ENCODE peak calls at places on chromosomes 11 and 22, in eight cellular contexts. A is psoas muscle; U is IMR-90; W is upper lobe of right lung; N is ACHN; X is stimulated activated CD4-positive, alpha-beta T cell treated with anti-CD3 and anti-CD28 coated beads, Interleukin-12 subunit alpha, Interleukin-12 subunit beta, amount 100 ng/mL, for 24 hours; M is activated naive CD8-positive, alpha-beta T cell treated with anti-CD3 and anti-CD28 coated beads, Interleukin-2, amount 10 ng/mL, durations not matched to agents 7 days and 5 days; Y is colonic mucosa. L is an unnamed sample.

GRCh38 chr22:38292694-38293093 is 19.9 kb upstream of the TMEM184B start:
- DNase-seq in A (no peak), U (no peak), W (no peak), N (no peak), X (no peak), M (no peak), Y (no peak), L (no peak)

GRCh38 chr22:23832226-23833016 is 6.4 kb downstream of the DERL3 start:
- DNase-seq in A (no peak), U (no peak), W (peak), N (no peak), X (no peak), M (peak), Y (no peak), L (no peak)

GRCh38 chr11:440065-441042 is 1.5 kb downstream of the ANO9 start:
- DNase-seq in A (no peak), U (no peak), W (no peak), N (no peak), X (no peak), M (no peak), Y (peak), L (no peak)

GRCh38 chr11:12053606-12054361 is 45.4 kb upstream of the DKK3 start:
- DNase-seq in A (no peak), U (peak), W (no peak), N (no peak), X (no peak), M (no peak), Y (no peak), L (no peak)

GRCh38 chr22:36486619-36487384 is 5.4 kb upstream of the TXN2 start:
- DNase-seq in A (no peak), U (peak), W (no peak), N (peak), X (no peak), M (no peak), Y (peak), L (no peak)

GRCh38 chr11:16841481-16841880 is 103.0 kb downstream of the C11orf58 start:
- DNase-seq in A (no peak), U (no peak), W (no peak), N (peak), X (no peak), M (no peak), Y (no peak), L (no peak)

GRCh38 chr11:122741613-122742012 is 86.1 kb downstream of the UBASH3B start:
- DNase-seq in A (peak), U (peak), W (no peak), N (no peak), X (no peak), M (no peak), Y (no peak), L (no peak)

GRCh38 chr11:32307449-32307848 is 127.9 kb downstream of the WT1 start:
- DNase-seq in A (no peak), U (no peak), W (no peak), N (no peak), X (no peak), M (no peak), Y (no peak), L (no peak)

GRCh38 chr22:41360126-41360525 is 21.6 kb upstream of the TEF start:
- DNase-seq in A (no peak), U (no peak), W (no peak), N (no peak), X (no peak), M (no peak), Y (no peak), L (no peak)

GRCh38 chr22:38750638-38751037 is 5.2 kb downstream of the SUN2 start:
- DNase-seq in A (no peak), U (no peak), W (no peak), N (no peak), X (no peak), M (no peak), Y (no peak), L (no peak)

GRCh38 chr11:4664791-4665190 is 21.0 kb downstream of the OR51E1 start:
- DNase-seq in A (no peak), U (peak), W (no peak), N (no peak), X (no peak), M (no peak), Y (no peak), L (no peak)

GRCh38 chr22:23777776-23778575 is 5.3 kb downstream of the MMP11 start:
- DNase-seq in A (no peak), U (peak), W (no peak), N (no peak), X (no peak), M (no peak), Y (no peak), L (no peak)

GRCh38 chr11:34256591-34256990 is 101.2 kb downstream of the ABTB2 start:
- DNase-seq in A (no peak), U (no peak), W (no peak), N (no peak), X (no peak), M (no peak), Y (no peak), L (no peak)

GRCh38 chr11:22163394-22163797 is 29.5 kb upstream of the ANO5 start:
- DNase-seq in A (no peak), U (no peak), W (peak), N (no peak), X (no peak), M (no peak), Y (no peak), L (no peak)

GRCh38 chr22:17726561-17727243 is 47.6 kb downstream of the BID start:
- DNase-seq in A (no peak), U (peak), W (no peak), N (no peak), X (no peak), M (no peak), Y (no peak), L (no peak)

GRCh38 chr11:72838691-72839305 is 24.6 kb downstream of the ATG16L2 start:
- DNase-seq in A (no peak), U (peak), W (no peak), N (no peak), X (no peak), M (no peak), Y (no peak), L (no peak)

GRCh38 chr22:22931557-22932270 is 44.1 kb downstream of the IGLL5 start:
- DNase-seq in A (no peak), U (no peak), W (no peak), N (no peak), X (no peak), M (no peak), Y (no peak), L (no peak)

GRCh38 chr11:8735094-8735493 is 52.5 kb downstream of the RPL27A start:
- DNase-seq in A (no peak), U (no peak), W (no peak), N (no peak), X (no peak), M (no peak), Y (no peak), L (no peak)

GRCh38 chr22:37892566-37893338 is 13.3 kb upstream of the MICALL1 start:
- DNase-seq in A (no peak), U (no peak), W (peak), N (no peak), X (no peak), M (no peak), Y (no peak), L (no peak)

GRCh38 chr11:2269601-2270321 is 627 bp downstream of the ASCL2 start:
- DNase-seq in A (no peak), U (peak), W (peak), N (no peak), X (no peak), M (peak), Y (peak), L (peak)

GRCh38 chr11:120645639-120646038 is 134.1 kb downstream of the GRIK4 start:
- DNase-seq in A (no peak), U (no peak), W (peak), N (peak), X (no peak), M (no peak), Y (no peak), L (no peak)

GRCh38 chr11:70478194-70478890 is 80.0 kb downstream of the CTTN start:
- DNase-seq in A (no peak), U (no peak), W (no peak), N (no peak), X (no peak), M (no peak), Y (no peak), L (no peak)

GRCh38 chr11:112548641-112549040 is 288.0 kb upstream of the PLET1 start:
- DNase-seq in A (no peak), U (no peak), W (no peak), N (no peak), X (no peak), M (no peak), Y (no peak), L (no peak)

GRCh38 chr22:45058622-45058912 is 48.8 kb upstream of the PHF21B start:
- DNase-seq in A (no peak), U (no peak), W (no peak), N (no peak), X (no peak), M (no peak), Y (no peak), L (no peak)

GRCh38 chr22:45971389-45972028 is 5.5 kb downstream of the WNT7B start:
- DNase-seq in A (no peak), U (no peak), W (no peak), N (no peak), X (no peak), M (no peak), Y (no peak), L (no peak)

GRCh38 chr11:76512851-76513653 is 68.2 kb downstream of the EMSY start:
- DNase-seq in A (no peak), U (peak), W (no peak), N (peak), X (no peak), M (no peak), Y (no peak), L (no peak)

GRCh38 chr11:29324328-29324727 is 692.5 kb downstream of the KCNA4 start:
- DNase-seq in A (no peak), U (no peak), W (no peak), N (no peak), X (no peak), M (no peak), Y (no peak), L (no peak)

GRCh38 chr11:39365809-39366436 is 2093.5 kb downstream of the LRRC4C start:
- DNase-seq in A (no peak), U (no peak), W (no peak), N (peak), X (no peak), M (no peak), Y (no peak), L (peak)

GRCh38 chr11:2812371-2812991 is 73.1 kb downstream of the CDKN1C start:
- DNase-seq in A (peak), U (no peak), W (peak), N (no peak), X (no peak), M (no peak), Y (no peak), L (no peak)

GRCh38 chr11:13386567-13386966 is 76.5 kb downstream of the BTBD10 start:
- DNase-seq in A (no peak), U (no peak), W (no peak), N (no peak), X (no peak), M (no peak), Y (peak), L (no peak)

GRCh38 chr11:78257654-78258053 is 68.9 kb downstream of the USP35 start:
- DNase-seq in A (no peak), U (no peak), W (no peak), N (no peak), X (no peak), M (no peak), Y (no peak), L (no peak)

L was measured in LoVo.